ENCODE peak calls at places on chromosomes 5 and 9, in five cellular contexts. One of them, this sample, is unnamed.

GRCh38 chr5:119274767-119275130 is 81.1 kb upstream of the TNFAIP8 start:
- DNase-seq in upper lobe of right lung: no peak
- DNase-seq in lower leg skin: no peak
- DNase-seq in AG04450: peak
- DNase-seq in HepG2: no peak
- DNase-seq in this sample: no peak

GRCh38 chr9:121331992-121332685 is 37.9 kb downstream of the STOM start:
- DNase-seq in upper lobe of right lung: no peak
- DNase-seq in lower leg skin: peak
- DNase-seq in AG04450: no peak
- DNase-seq in HepG2: no peak
- DNase-seq in this sample: no peak

GRCh38 chr5:142840591-142840990 is 70.4 kb downstream of the ARHGAP26 start:
- DNase-seq in upper lobe of right lung: no peak
- DNase-seq in lower leg skin: no peak
- DNase-seq in AG04450: no peak
- DNase-seq in HepG2: no peak
- DNase-seq in this sample: no peak

GRCh38 chr5:172113036-172113435 is 75.0 kb downstream of the STK10 start:
- DNase-seq in upper lobe of right lung: no peak
- DNase-seq in lower leg skin: no peak
- DNase-seq in AG04450: no peak
- DNase-seq in HepG2: no peak
- DNase-seq in this sample: no peak

GRCh38 chr9:88534456-88535225 is at the start of gene NXNL2:
- DNase-seq in upper lobe of right lung: peak
- DNase-seq in lower leg skin: peak
- DNase-seq in AG04450: no peak
- DNase-seq in HepG2: no peak
- DNase-seq in this sample: peak

GRCh38 chr9:116594552-116594951 is 92.6 kb upstream of the TRIM32 start:
- DNase-seq in upper lobe of right lung: no peak
- DNase-seq in lower leg skin: peak
- DNase-seq in AG04450: peak
- DNase-seq in HepG2: no peak
- DNase-seq in this sample: no peak

GRCh38 chr9:116501871-116502270 is 185.2 kb upstream of the TRIM32 start:
- DNase-seq in upper lobe of right lung: no peak
- DNase-seq in lower leg skin: no peak
- DNase-seq in AG04450: no peak
- DNase-seq in HepG2: no peak
- DNase-seq in this sample: no peak

GRCh38 chr5:31854625-31855526 is 215.9 kb downstream of the PDZD2 start:
- DNase-seq in upper lobe of right lung: peak
- DNase-seq in lower leg skin: peak
- DNase-seq in AG04450: no peak
- DNase-seq in HepG2: no peak
- DNase-seq in this sample: no peak

GRCh38 chr5:143979044-143979690 is 167.2 kb downstream of the HMHB1 start:
- DNase-seq in upper lobe of right lung: no peak
- DNase-seq in lower leg skin: no peak
- DNase-seq in AG04450: no peak
- DNase-seq in HepG2: no peak
- DNase-seq in this sample: no peak

GRCh38 chr9:123127512-123128075 is 94.1 kb downstream of the GPR21 start:
- DNase-seq in upper lobe of right lung: no peak
- DNase-seq in lower leg skin: no peak
- DNase-seq in AG04450: no peak
- DNase-seq in HepG2: no peak
- DNase-seq in this sample: no peak

GRCh38 chr5:180689071-180689694 is 39.8 kb upstream of the FLT4 start:
- DNase-seq in upper lobe of right lung: no peak
- DNase-seq in lower leg skin: no peak
- DNase-seq in AG04450: no peak
- DNase-seq in HepG2: no peak
- DNase-seq in this sample: no peak

GRCh38 chr9:92736816-92737606 is 27.6 kb downstream of the BICD2 start:
- DNase-seq in upper lobe of right lung: peak
- DNase-seq in lower leg skin: no peak
- DNase-seq in AG04450: no peak
- DNase-seq in HepG2: no peak
- DNase-seq in this sample: no peak

GRCh38 chr5:141373673-141374317 is at the start of gene PCDHGA6:
- DNase-seq in upper lobe of right lung: no peak
- DNase-seq in lower leg skin: no peak
- DNase-seq in AG04450: no peak
- DNase-seq in HepG2: no peak
- DNase-seq in this sample: no peak

GRCh38 chr9:37198831-37199230 is 78.5 kb downstream of the ZCCHC7 start:
- DNase-seq in upper lobe of right lung: no peak
- DNase-seq in lower leg skin: no peak
- DNase-seq in AG04450: no peak
- DNase-seq in HepG2: no peak
- DNase-seq in this sample: no peak

GRCh38 chr5:1322036-1322903 is 22.6 kb downstream of the CLPTM1L start:
- DNase-seq in upper lobe of right lung: peak
- DNase-seq in lower leg skin: no peak
- DNase-seq in AG04450: no peak
- DNase-seq in HepG2: no peak
- DNase-seq in this sample: no peak

GRCh38 chr5:16245249-16245648 is 65.7 kb upstream of the MARCHF11 start:
- DNase-seq in upper lobe of right lung: no peak
- DNase-seq in lower leg skin: no peak
- DNase-seq in AG04450: no peak
- DNase-seq in HepG2: no peak
- DNase-seq in this sample: no peak

GRCh38 chr5:150763023-150763793 is 4.4 kb upstream of the DCTN4 start:
- DNase-seq in upper lobe of right lung: no peak
- DNase-seq in lower leg skin: peak
- DNase-seq in AG04450: no peak
- DNase-seq in HepG2: peak
- DNase-seq in this sample: no peak

GRCh38 chr5:120405923-120406322 is 58.2 kb upstream of the PRR16 start:
- DNase-seq in upper lobe of right lung: no peak
- DNase-seq in lower leg skin: no peak
- DNase-seq in AG04450: no peak
- DNase-seq in HepG2: no peak
- DNase-seq in this sample: no peak

GRCh38 chr5:115033861-115034260 is 135.8 kb downstream of the TRIM36 start:
- DNase-seq in upper lobe of right lung: no peak
- DNase-seq in lower leg skin: no peak
- DNase-seq in AG04450: no peak
- DNase-seq in HepG2: peak
- DNase-seq in this sample: peak

GRCh38 chr5:957730-958485 is 50.7 kb upstream of the NKD2 start:
- DNase-seq in upper lobe of right lung: peak
- DNase-seq in lower leg skin: no peak
- DNase-seq in AG04450: no peak
- DNase-seq in HepG2: no peak
- DNase-seq in this sample: no peak

GRCh38 chr5:179238628-179238970 is 106.7 kb downstream of the ADAMTS2 start:
- DNase-seq in upper lobe of right lung: peak
- DNase-seq in lower leg skin: no peak
- DNase-seq in AG04450: no peak
- DNase-seq in HepG2: no peak
- DNase-seq in this sample: no peak

GRCh38 chr5:134142088-134142487 is 27.6 kb downstream of the TCF7 start:
- DNase-seq in upper lobe of right lung: peak
- DNase-seq in lower leg skin: peak
- DNase-seq in AG04450: no peak
- DNase-seq in HepG2: no peak
- DNase-seq in this sample: no peak

GRCh38 chr5:71873202-71873601 is 154.1 kb downstream of the CARTPT start:
- DNase-seq in upper lobe of right lung: no peak
- DNase-seq in lower leg skin: no peak
- DNase-seq in AG04450: no peak
- DNase-seq in HepG2: no peak
- DNase-seq in this sample: no peak

GRCh38 chr9:113516840-113517577 is 53.5 kb downstream of the RGS3 start:
- DNase-seq in upper lobe of right lung: no peak
- DNase-seq in lower leg skin: no peak
- DNase-seq in AG04450: no peak
- DNase-seq in HepG2: no peak
- DNase-seq in this sample: no peak

GRCh38 chr5:145938699-145939531 is 2.5 kb downstream of the SH3RF2 start:
- DNase-seq in upper lobe of right lung: no peak
- DNase-seq in lower leg skin: no peak
- DNase-seq in AG04450: no peak
- DNase-seq in HepG2: no peak
- DNase-seq in this sample: no peak
- H3K4me3 ChIP-seq in upper lobe of right lung: peak
- H3K4me3 ChIP-seq in lower leg skin: no peak
- H3K4me3 ChIP-seq in AG04450: no peak
- H3K4me3 ChIP-seq in HepG2: peak
- H3K4me3 ChIP-seq in this sample: no peak

DNA sequence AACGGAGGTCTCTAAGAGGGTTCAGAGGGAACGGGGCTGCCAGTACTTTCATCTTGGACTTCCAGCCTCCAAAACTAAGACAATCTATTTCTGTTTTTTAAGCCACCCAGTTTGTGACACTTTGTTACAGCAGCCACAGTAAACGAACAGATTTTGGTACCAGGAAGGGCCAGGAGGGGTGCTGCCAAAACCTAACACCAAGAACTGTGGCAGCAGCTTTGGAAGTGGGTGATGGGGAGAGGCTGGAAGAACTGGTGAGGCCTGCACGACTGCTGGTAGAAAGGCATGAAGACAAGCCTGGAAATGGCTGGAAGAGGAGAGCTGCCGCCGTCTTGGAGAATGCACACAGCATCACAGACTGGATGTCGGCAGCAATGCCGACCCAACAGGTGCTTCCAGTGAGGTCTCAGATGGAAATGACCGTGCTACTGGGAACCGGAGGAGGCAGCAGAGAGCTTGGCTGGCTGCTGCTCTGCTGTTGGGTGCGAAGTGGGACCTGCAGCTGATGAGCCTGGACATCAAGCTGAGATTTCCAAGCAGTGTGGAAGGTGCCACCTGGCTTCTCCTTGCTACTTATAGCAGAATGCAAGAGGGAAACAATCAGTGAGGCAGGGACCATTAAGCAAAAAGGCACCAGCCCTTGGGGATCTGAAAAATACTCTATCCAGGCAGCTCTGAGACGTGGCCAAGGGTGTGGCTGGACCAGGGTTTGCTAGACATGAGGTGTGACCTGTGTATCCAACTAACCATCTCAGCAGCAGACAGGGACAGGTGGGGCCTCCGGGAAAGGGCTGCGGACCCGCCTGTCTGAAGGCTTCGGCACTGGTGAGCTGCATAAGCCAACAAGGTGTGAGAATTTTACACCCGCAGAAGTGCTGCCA is 4.7 kb upstream of the TMEM210 start:
- DNase-seq in upper lobe of right lung: no peak
- DNase-seq in lower leg skin: no peak
- DNase-seq in AG04450: no peak
- DNase-seq in HepG2: peak
- DNase-seq in this sample: no peak
- TF ChIP-seq CTCF in upper lobe of right lung: peak
- TF ChIP-seq CTCF in lower leg skin: no peak
- TF ChIP-seq CTCF in AG04450: peak
- TF ChIP-seq CTCF in HepG2: peak
- TF ChIP-seq CTCF in this sample: peak

GRCh38 chr9:75891277-75892167 is 1.0 kb downstream of the PCSK5 start:
- DNase-seq in upper lobe of right lung: peak
- DNase-seq in lower leg skin: peak
- DNase-seq in AG04450: peak
- DNase-seq in HepG2: no peak
- DNase-seq in this sample: no peak

GRCh38 chr9:75890541-75891276 is at the start of gene PCSK5:
- DNase-seq in upper lobe of right lung: peak
- DNase-seq in lower leg skin: peak
- DNase-seq in AG04450: peak
- DNase-seq in HepG2: peak
- DNase-seq in this sample: peak

GRCh38 chr9:75892168-75892901 is 1.9 kb downstream of the PCSK5 start:
- DNase-seq in upper lobe of right lung: peak
- DNase-seq in lower leg skin: no peak
- DNase-seq in AG04450: no peak
- DNase-seq in HepG2: no peak
- DNase-seq in this sample: no peak

GRCh38 chr9:75895112-75895511 is 4.6 kb downstream of the PCSK5 start:
- DNase-seq in upper lobe of right lung: no peak
- DNase-seq in lower leg skin: no peak
- DNase-seq in AG04450: no peak
- DNase-seq in HepG2: no peak
- DNase-seq in this sample: no peak

DNA sequence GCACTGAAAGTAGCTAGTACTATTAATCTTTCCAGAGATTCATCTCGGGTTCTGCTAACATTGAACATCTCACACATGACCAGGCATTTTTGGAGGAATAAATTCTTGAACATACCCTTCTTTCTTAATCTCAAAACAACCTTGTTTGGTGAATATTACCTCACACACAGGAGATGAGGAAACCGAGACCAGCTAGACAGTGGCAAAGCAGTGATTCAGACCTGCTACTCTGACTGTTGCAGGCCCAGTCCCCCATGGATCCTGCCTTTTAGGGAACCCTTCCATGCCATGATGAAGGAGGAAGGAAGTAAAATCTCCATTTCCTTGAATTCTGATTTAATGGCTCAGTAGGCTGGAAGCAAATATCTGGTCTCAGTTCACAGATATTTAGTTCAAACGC is 2.6 kb downstream of the PCSK5 start:
- DNase-seq in upper lobe of right lung: no peak
- DNase-seq in lower leg skin: no peak
- DNase-seq in AG04450: no peak
- DNase-seq in HepG2: no peak
- DNase-seq in this sample: no peak
- H3K4me3 ChIP-seq in upper lobe of right lung: peak
- H3K4me3 ChIP-seq in lower leg skin: no peak
- H3K4me3 ChIP-seq in AG04450: no peak
- H3K4me3 ChIP-seq in HepG2: no peak
- H3K4me3 ChIP-seq in this sample: no peak

GRCh38 chr5:28543699-28544098 is 1505.3 kb upstream of the CDH9 start:
- DNase-seq in upper lobe of right lung: no peak
- DNase-seq in lower leg skin: no peak
- DNase-seq in AG04450: no peak
- DNase-seq in HepG2: no peak
- DNase-seq in this sample: no peak

GRCh38 chr5:28548856-28549255 is 1510.5 kb upstream of the CDH9 start:
- DNase-seq in upper lobe of right lung: no peak
- DNase-seq in lower leg skin: no peak
- DNase-seq in AG04450: no peak
- DNase-seq in HepG2: no peak
- DNase-seq in this sample: no peak

GRCh38 chr5:28544501-28544900 is 1506.1 kb upstream of the CDH9 start:
- DNase-seq in upper lobe of right lung: no peak
- DNase-seq in lower leg skin: no peak
- DNase-seq in AG04450: no peak
- DNase-seq in HepG2: no peak
- DNase-seq in this sample: no peak

DNA sequence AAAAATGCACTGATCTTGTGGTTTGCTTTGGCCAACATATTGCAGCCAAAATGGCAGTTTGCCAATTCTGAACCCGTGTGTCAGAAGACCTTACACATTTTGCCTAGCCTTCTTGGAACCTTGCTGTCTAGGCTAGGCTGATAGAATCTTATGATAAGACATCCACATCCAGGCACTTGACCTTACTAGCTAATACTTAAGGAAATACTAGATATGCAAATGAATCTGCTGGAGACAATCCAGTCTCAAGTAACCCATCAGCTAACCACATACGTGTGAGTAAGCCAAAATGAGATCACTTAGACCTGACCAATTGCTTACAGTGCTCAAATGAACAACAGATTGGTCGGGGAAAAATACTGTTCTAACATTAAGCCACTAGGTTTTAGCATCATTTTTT is 1504.6 kb upstream of the CDH9 start:
- DNase-seq in upper lobe of right lung: no peak
- DNase-seq in lower leg skin: no peak
- DNase-seq in AG04450: no peak
- DNase-seq in HepG2: no peak
- DNase-seq in this sample: no peak
- TF ChIP-seq CTCF in upper lobe of right lung: no peak
- TF ChIP-seq CTCF in lower leg skin: no peak
- TF ChIP-seq CTCF in AG04450: no peak
- TF ChIP-seq CTCF in HepG2: no peak
- TF ChIP-seq CTCF in this sample: no peak